ENCODE peak calls at places on chromosomes 13 and 19, in seven cellular contexts. L is GM23248; V is left ventricle myocardium inferior; U is NCI-H2029; E is GM12864; N is stimulated activated CD4-positive, alpha-beta T cell treated with anti-CD3 and anti-CD28 coated beads, Interleukin-15, amount 100 ng/mL, for 1 hour; Q is MM.1S. J is an unnamed sample.

GRCh38 chr19:10604460-10604980 is 17.4 kb upstream of the AP1M2 start:
- DNase-seq in N (no peak), U (no peak), Q (no peak), E (no peak), L (no peak), V (peak), J (peak)

GRCh38 chr13:113658836-113659235 is 838 bp upstream of the ATP4B start:
- DNase-seq in Q (no peak), N (no peak), E (no peak), U (no peak), V (peak), L (no peak), J (no peak)

GRCh38 chr13:46039421-46040036 is 13.0 kb downstream of the ZC3H13 start:
- DNase-seq in U (no peak), V (no peak), N (no peak), L (peak), Q (no peak), E (no peak), J (no peak)

GRCh38 chr13:40600145-40600751 is 66.2 kb downstream of the FOXO1 start:
- DNase-seq in V (no peak), L (no peak), N (no peak), Q (no peak), E (no peak), U (no peak), J (no peak)

GRCh38 chr19:29526730-29527499 is 1.1 kb downstream of the VSTM2B start:
- DNase-seq in E (no peak), Q (no peak), L (peak), N (no peak), V (no peak), U (no peak), J (no peak)

GRCh38 chr13:34076943-34077703 is 259.2 kb downstream of the RFC3 start:
- DNase-seq in V (no peak), L (peak), U (no peak), Q (peak), N (no peak), E (no peak), J (no peak)

GRCh38 chr19:9353011-9353410 is 9.8 kb upstream of the ZNF177 start:
- DNase-seq in N (no peak), U (no peak), Q (no peak), E (no peak), V (no peak), L (no peak), J (no peak)

GRCh38 chr13:45367358-45367757 is 26.4 kb upstream of the TPT1 start:
- DNase-seq in E (peak), V (peak), U (peak), L (peak), N (peak), Q (peak), J (peak)

GRCh38 chr13:28494537-28494860 is 429 bp downstream of the FLT1 start:
- DNase-seq in E (no peak), Q (no peak), V (no peak), U (no peak), N (no peak), L (peak), J (no peak)

GRCh38 chr19:29515233-29515619 is 10.6 kb upstream of the VSTM2B start:
- DNase-seq in Q (no peak), U (no peak), E (no peak), N (no peak), V (peak), L (no peak), J (no peak)

GRCh38 chr19:17879466-17879865 is 7.7 kb downstream of the SLC5A5 start:
- DNase-seq in N (no peak), Q (no peak), U (no peak), L (no peak), E (no peak), V (no peak), J (no peak)

GRCh38 chr19:50516859-50517703 is 3.4 kb upstream of the ASPDH start:
- DNase-seq in E (no peak), N (no peak), L (no peak), U (no peak), Q (no peak), V (no peak), J (no peak)

GRCh38 chr13:97307096-97307495 is 85.0 kb downstream of the MBNL2 start:
- DNase-seq in Q (no peak), V (no peak), E (no peak), U (no peak), L (no peak), N (no peak), J (no peak)

GRCh38 chr19:51246153-51246552 is 4.7 kb upstream of the SIGLECL1 start:
- DNase-seq in E (no peak), V (no peak), U (no peak), N (no peak), L (no peak), Q (no peak), J (no peak)

GRCh38 chr13:99085139-99085845 is 107.4 kb upstream of the DOCK9 start:
- DNase-seq in Q (no peak), N (no peak), V (no peak), E (no peak), L (peak), U (no peak), J (no peak)

GRCh38 chr19:56838930-56839664 is 1.4 kb downstream of the PEG3 start:
- DNase-seq in L (peak), V (peak), U (no peak), E (no peak), Q (no peak), N (no peak), J (no peak)

GRCh38 chr19:42317535-42317934 is 4.4 kb downstream of the TMEM145 start:
- DNase-seq in Q (no peak), E (no peak), L (no peak), N (no peak), U (no peak), V (no peak), J (no peak)

GRCh38 chr13:108924154-108924940 is 294.9 kb downstream of the MYO16 start:
- DNase-seq in U (no peak), Q (no peak), L (peak), V (no peak), E (no peak), N (no peak), J (no peak)

GRCh38 chr13:98567140-98567539 is 9.8 kb downstream of the STK24 start:
- DNase-seq in U (no peak), L (no peak), V (no peak), N (no peak), E (no peak), Q (no peak), J (no peak)

GRCh38 chr13:47287291-47287751 is 390.5 kb upstream of the HTR2A start:
- DNase-seq in E (no peak), L (peak), Q (no peak), N (no peak), V (no peak), U (no peak), J (no peak)

GRCh38 chr13:77868717-77869116 is 49.9 kb downstream of the EDNRB start:
- DNase-seq in L (peak), V (no peak), E (no peak), U (no peak), N (no peak), Q (no peak), J (no peak)

GRCh38 chr19:30366282-30366681 is 5.9 kb upstream of the ZNF536 start:
- DNase-seq in L (no peak), E (no peak), U (no peak), V (no peak), Q (no peak), N (no peak), J (no peak)

GRCh38 chr13:27917121-27917947 is 2.5 kb upstream of the PDX1 start:
- DNase-seq in N (no peak), U (no peak), E (no peak), V (no peak), Q (no peak), L (no peak), J (no peak)

GRCh38 chr13:37175996-37176395 is 70.5 kb upstream of the CSNK1A1L start:
- DNase-seq in E (no peak), N (no peak), U (no peak), L (peak), Q (no peak), V (no peak), J (no peak)

GRCh38 chr13:59750860-59751259 is 412.9 kb downstream of the DIAPH3 start:
- DNase-seq in E (no peak), V (no peak), L (peak), Q (no peak), U (no peak), N (no peak), J (no peak)

GRCh38 chr13:97321616-97322321 is 99.6 kb downstream of the MBNL2 start:
- DNase-seq in U (no peak), V (no peak), L (no peak), N (no peak), E (no peak), Q (no peak), J (no peak)

GRCh38 chr19:1183543-1184172 is 9.6 kb upstream of the SBNO2 start:
- DNase-seq in N (no peak), L (no peak), Q (no peak), E (no peak), U (no peak), V (no peak), J (peak)

GRCh38 chr19:45097776-45098520 is 5.0 kb downstream of the PPP1R37 start:
- DNase-seq in E (no peak), Q (no peak), U (peak), L (peak), N (no peak), V (peak), J (no peak)

GRCh38 chr13:60412909-60413616 is 16.0 kb downstream of the TDRD3 start:
- DNase-seq in N (no peak), V (no peak), Q (no peak), U (no peak), L (no peak), E (no peak), J (no peak)

GRCh38 chr13:67650471-67650870 is 420.3 kb upstream of the PCDH9 start:
- DNase-seq in N (no peak), E (no peak), U (no peak), V (no peak), L (no peak), Q (no peak), J (no peak)

GRCh38 chr13:50375792-50376191 is 360.5 kb downstream of the KCNRG start:
- DNase-seq in E (no peak), Q (no peak), U (no peak), L (peak), V (no peak), N (no peak), J (no peak)

GRCh38 chr19:40216777-40217026 is 1.5 kb downstream of the TTC9B start:
- DNase-seq in L (no peak), N (no peak), E (no peak), U (no peak), V (no peak), Q (no peak), J (no peak)

GRCh38 chr19:6891761-6892385 is 4.5 kb downstream of the ADGRE1 start:
- DNase-seq in U (no peak), N (no peak), L (no peak), E (no peak), Q (no peak), V (no peak), J (no peak)

GRCh38 chr13:22874839-22875238 is 305.9 kb upstream of the SGCG start:
- DNase-seq in U (no peak), V (no peak), L (no peak), N (no peak), E (no peak), Q (no peak), J (no peak)

GRCh38 chr19:50896591-50897190 is 14.5 kb downstream of the KLK4 start:
- DNase-seq in U (peak), V (no peak), Q (no peak), E (peak), L (peak), N (no peak), J (peak)

J was measured in GM12878.